ENCODE peak calls at places on chromosomes 2 and 18, in ten cellular contexts. C, S, I, L, X, J, B, O, N and P are unnamed samples.

GRCh38 chr2:70703900-70704549 is 64.0 kb downstream of the ADD2 start:
- DNase-seq in I (no peak), L (no peak), S (no peak), O (no peak), J (no peak), N (no peak), X (no peak), C (no peak), B (no peak), P (no peak)

GRCh38 chr18:12327510-12328178 is 19.6 kb downstream of the TUBB6 start:
- DNase-seq in L (peak; percentile 15), S (peak; percentile 71), N (peak; percentile 78), O (peak; percentile 88), B (peak; percentile 69), X (peak; percentile 73), C (peak; percentile 58), I (peak; percentile 56), J (peak; percentile 25), P (peak; percentile 76)

GRCh38 chr2:70089220-70089945 is 2.1 kb downstream of the PCBP1 start:
- DNase-seq in S (peak; percentile 55), N (peak; percentile 71), B (no peak), C (no peak), I (no peak), X (peak; percentile 35), L (peak; percentile 34), O (no peak), J (peak; percentile 41), P (no peak)

GRCh38 chr2:219521066-219521880 is 7.0 kb downstream of the ASIC4 start:
- DNase-seq in C (no peak), I (peak; percentile 36), N (no peak), L (no peak), X (no peak), S (peak; percentile 43), B (no peak), O (no peak), J (no peak), P (peak; percentile 47)

GRCh38 chr2:218733615-218734021 is 23.0 kb downstream of the TTLL4 start:
- DNase-seq in L (no peak), J (no peak), C (no peak), B (no peak), N (no peak), X (peak; percentile 5), O (no peak), S (no peak), I (no peak), P (no peak)

GRCh38 chr2:37342636-37343211 is 1.7 kb upstream of the QPCT start:
- DNase-seq in C (no peak), B (no peak), N (no peak), L (no peak), J (no peak), O (no peak), X (no peak), S (no peak), I (no peak), P (no peak)

GRCh38 chr2:101806123-101806522 is 108.6 kb downstream of the MAP4K4 start:
- DNase-seq in I (no peak), C (no peak), N (no peak), O (no peak), L (no peak), J (no peak), B (peak; percentile 5), X (no peak), S (peak; percentile 49), P (no peak)

GRCh38 chr2:206212673-206213513 is 53.2 kb downstream of the EEF1B2 start:
- DNase-seq in I (peak; percentile 33), N (no peak), X (no peak), C (no peak), S (no peak), O (no peak), B (no peak), J (no peak), L (peak; percentile 19), P (no peak)

GRCh38 chr2:127071901-127072328 is 35.0 kb downstream of the BIN1 start:
- DNase-seq in I (no peak), B (no peak), L (no peak), X (no peak), N (no peak), J (no peak), O (no peak), S (no peak), C (no peak), P (no peak)

GRCh38 chr2:22879009-22879863 is 505.7 kb upstream of the KLHL29 start:
- DNase-seq in J (no peak), O (no peak), X (no peak), I (no peak), S (no peak), N (no peak), L (no peak), C (no peak), B (no peak), P (no peak)

GRCh38 chr2:77008925-77009706 is 513.1 kb downstream of the LRRTM4 start:
- DNase-seq in B (no peak), L (no peak), X (no peak), C (no peak), O (no peak), N (no peak), I (peak; percentile 28), J (no peak), S (no peak), P (no peak)

GRCh38 chr2:180938419-180938818 is 42.0 kb upstream of the UBE2E3 start:
- DNase-seq in B (no peak), X (no peak), J (no peak), I (no peak), N (no peak), L (no peak), O (no peak), C (no peak), S (no peak), P (no peak)

GRCh38 chr2:25417715-25418369 is 76.1 kb upstream of the DNMT3A start:
- DNase-seq in X (no peak), N (no peak), B (no peak), O (no peak), J (no peak), L (no peak), I (no peak), S (peak; percentile 89), C (no peak), P (no peak)

GRCh38 chr2:105177008-105177407 is 64.5 kb upstream of the GPR45 start:
- DNase-seq in C (no peak), S (no peak), N (no peak), O (no peak), B (no peak), J (no peak), L (no peak), I (no peak), X (no peak), P (no peak)

GRCh38 chr2:59787095-59787494 is 766.4 kb downstream of the BCL11A start:
- DNase-seq in S (no peak), O (no peak), C (no peak), L (no peak), N (no peak), X (no peak), J (no peak), B (no peak), I (no peak), P (no peak)

GRCh38 chr18:25672490-25672889 is 320.5 kb upstream of the ZNF521 start:
- DNase-seq in C (no peak), B (no peak), J (no peak), L (no peak), O (no peak), S (peak; percentile 19), X (no peak), N (no peak), I (no peak), P (no peak)

GRCh38 chr2:197452754-197453122 is 614 bp upstream of the COQ10B start:
- DNase-seq in J (no peak), S (no peak), B (no peak), X (no peak), N (no peak), C (no peak), O (no peak), I (no peak), L (no peak), P (no peak)

GRCh38 chr2:95049088-95049955 is 23.8 kb downstream of the MAL start:
- DNase-seq in L (no peak), B (no peak), N (no peak), C (no peak), I (no peak), S (no peak), J (no peak), O (peak; percentile 70), X (no peak), P (no peak)

GRCh38 chr2:223976635-223977226 is 19.5 kb downstream of the MRPL44 start:
- DNase-seq in B (no peak), C (no peak), I (no peak), L (no peak), S (no peak), O (no peak), X (no peak), J (no peak), N (no peak), P (no peak)

GRCh38 chr2:71602581-71602980 is 149.2 kb downstream of the DYSF start:
- DNase-seq in N (no peak), L (no peak), C (no peak), S (no peak), J (no peak), X (no peak), I (no peak), O (peak; percentile 51), B (no peak), P (no peak)

GRCh38 chr2:16626497-16626896 is 39.1 kb downstream of the CYRIA start:
- DNase-seq in J (no peak), X (no peak), N (no peak), L (no peak), B (no peak), S (no peak), O (no peak), C (no peak), I (no peak), P (no peak)

GRCh38 chr2:154952346-154953010 is 254.0 kb downstream of the KCNJ3 start:
- DNase-seq in C (no peak), L (peak; percentile 50), B (no peak), S (peak; percentile 15), I (no peak), X (no peak), J (peak; percentile 6), N (no peak), O (no peak), P (no peak)

GRCh38 chr2:43887176-43887575 is 48.4 kb downstream of the ABCG8 start:
- DNase-seq in L (no peak), O (no peak), N (no peak), B (no peak), I (no peak), S (no peak), J (no peak), X (no peak), C (no peak), P (no peak)

GRCh38 chr2:183348492-183348891 is 224.2 kb downstream of the NUP35 start:
- DNase-seq in C (no peak), B (no peak), N (peak; percentile 83), X (no peak), S (peak; percentile 74), O (no peak), L (no peak), J (no peak), I (no peak), P (no peak)

GRCh38 chr2:31997653-31998052 is 13.2 kb downstream of the MEMO1 start:
- DNase-seq in S (peak; percentile 20), C (no peak), N (no peak), O (no peak), I (no peak), B (no peak), J (no peak), X (no peak), L (no peak), P (no peak)

GRCh38 chr2:206127656-206128055 is 31.6 kb downstream of the NDUFS1 start:
- DNase-seq in N (no peak), I (no peak), X (no peak), C (no peak), B (no peak), J (no peak), L (no peak), S (peak; percentile 31), O (no peak), P (no peak)

GRCh38 chr2:42736598-42737322 is 27.2 kb downstream of the OXER1 start:
- DNase-seq in I (no peak), B (no peak), J (no peak), X (no peak), N (no peak), L (no peak), C (no peak), O (no peak), S (no peak), P (no peak)

GRCh38 chr2:79860233-79861058 is 347.6 kb downstream of the CTNNA2 start:
- DNase-seq in I (peak; percentile 14), C (no peak), B (no peak), J (peak; percentile 17), S (peak; percentile 44), X (no peak), O (no peak), N (peak; percentile 44), L (no peak), P (no peak)